ENCODE peak calls at places on chromosomes 13 and 19, in seven cellular contexts. One of them, this sample, is unnamed.

GRCh38 chr13:46885018-46885417 is 11.8 kb downstream of the HTR2A start:
- DNase-seq in lung: no peak
- DNase-seq in Caco-2: no peak
- DNase-seq in effector memory CD4-positive, alpha-beta T cell: no peak
- DNase-seq in effector CD4-positive, alpha-beta T cell: no peak
- DNase-seq in NCI-H69: no peak
- DNase-seq in cardiac muscle cell: no peak
- DNase-seq in this sample: no peak

GRCh38 chr13:23845309-23845708 is 43.9 kb downstream of the MIPEP start:
- DNase-seq in Caco-2: no peak
- DNase-seq in effector memory CD4-positive, alpha-beta T cell: no peak
- DNase-seq in NCI-H69: no peak
- DNase-seq in effector CD4-positive, alpha-beta T cell: no peak
- DNase-seq in lung: no peak
- DNase-seq in cardiac muscle cell: no peak
- DNase-seq in this sample: no peak

GRCh38 chr13:73940098-73940497 is 194.1 kb downstream of the KLF12 start:
- DNase-seq in effector memory CD4-positive, alpha-beta T cell: no peak
- DNase-seq in Caco-2: no peak
- DNase-seq in effector CD4-positive, alpha-beta T cell: no peak
- DNase-seq in NCI-H69: no peak
- DNase-seq in cardiac muscle cell: no peak
- DNase-seq in lung: no peak
- DNase-seq in this sample: no peak

GRCh38 chr13:96214804-96215445 is 125.0 kb downstream of the HS6ST3 start:
- DNase-seq in cardiac muscle cell: peak; percentile 1
- DNase-seq in lung: no peak
- DNase-seq in effector memory CD4-positive, alpha-beta T cell: no peak
- DNase-seq in Caco-2: no peak
- DNase-seq in effector CD4-positive, alpha-beta T cell: no peak
- DNase-seq in NCI-H69: no peak
- DNase-seq in this sample: no peak

GRCh38 chr19:13207237-13208130 is 57.3 kb downstream of the IER2 start:
- DNase-seq in NCI-H69: no peak
- DNase-seq in lung: no peak
- DNase-seq in Caco-2: no peak
- DNase-seq in effector memory CD4-positive, alpha-beta T cell: no peak
- DNase-seq in cardiac muscle cell: peak; percentile 35
- DNase-seq in effector CD4-positive, alpha-beta T cell: no peak
- DNase-seq in this sample: no peak

GRCh38 chr19:52670046-52670445 is 31.9 kb upstream of the ZNF83 start:
- DNase-seq in NCI-H69: peak; percentile 17
- DNase-seq in effector CD4-positive, alpha-beta T cell: no peak
- DNase-seq in Caco-2: peak; percentile 46
- DNase-seq in cardiac muscle cell: no peak
- DNase-seq in lung: no peak
- DNase-seq in effector memory CD4-positive, alpha-beta T cell: no peak
- DNase-seq in this sample: no peak

GRCh38 chr19:55691561-55692481 is 16.8 kb downstream of the EPN1 start:
- DNase-seq in effector memory CD4-positive, alpha-beta T cell: no peak
- DNase-seq in Caco-2: peak; percentile 31
- DNase-seq in effector CD4-positive, alpha-beta T cell: no peak
- DNase-seq in lung: no peak
- DNase-seq in NCI-H69: no peak
- DNase-seq in cardiac muscle cell: no peak
- DNase-seq in this sample: no peak

GRCh38 chr13:49551245-49551644 is 34.1 kb downstream of the RCBTB1 start:
- DNase-seq in effector CD4-positive, alpha-beta T cell: no peak
- DNase-seq in cardiac muscle cell: no peak
- DNase-seq in lung: no peak
- DNase-seq in NCI-H69: no peak
- DNase-seq in Caco-2: no peak
- DNase-seq in effector memory CD4-positive, alpha-beta T cell: no peak
- DNase-seq in this sample: no peak

GRCh38 chr19:52942371-52943133 is 19.3 kb upstream of the ZNF888 start:
- DNase-seq in cardiac muscle cell: peak; percentile 86
- DNase-seq in lung: peak; percentile 94
- DNase-seq in Caco-2: peak; percentile 94
- DNase-seq in effector CD4-positive, alpha-beta T cell: peak; percentile 91
- DNase-seq in NCI-H69: peak; percentile 93
- DNase-seq in effector memory CD4-positive, alpha-beta T cell: peak; percentile 96
- DNase-seq in this sample: no peak

GRCh38 chr13:21913010-21913409 is 242.1 kb downstream of the FGF9 start:
- DNase-seq in cardiac muscle cell: no peak
- DNase-seq in Caco-2: no peak
- DNase-seq in lung: no peak
- DNase-seq in effector CD4-positive, alpha-beta T cell: no peak
- DNase-seq in effector memory CD4-positive, alpha-beta T cell: no peak
- DNase-seq in NCI-H69: peak; percentile 56
- DNase-seq in this sample: no peak

GRCh38 chr19:10852098-10852800 is 4.0 kb downstream of the C19orf38 start:
- DNase-seq in Caco-2: no peak
- DNase-seq in lung: no peak
- DNase-seq in effector CD4-positive, alpha-beta T cell: no peak
- DNase-seq in effector memory CD4-positive, alpha-beta T cell: no peak
- DNase-seq in cardiac muscle cell: peak; percentile 45
- DNase-seq in NCI-H69: no peak
- DNase-seq in this sample: peak; percentile 16

GRCh38 chr19:12495002-12495802 is 10.6 kb upstream of the ZNF709 start:
- DNase-seq in effector CD4-positive, alpha-beta T cell: peak; percentile 89
- DNase-seq in cardiac muscle cell: peak; percentile 81
- DNase-seq in NCI-H69: peak; percentile 98
- DNase-seq in effector memory CD4-positive, alpha-beta T cell: peak; percentile 73
- DNase-seq in Caco-2: peak; percentile 96
- DNase-seq in lung: peak; percentile 94
- DNase-seq in this sample: peak; percentile 44

GRCh38 chr13:41905600-41906254 is 55.2 kb downstream of the VWA8 start:
- DNase-seq in cardiac muscle cell: peak; percentile 53
- DNase-seq in effector CD4-positive, alpha-beta T cell: no peak
- DNase-seq in Caco-2: no peak
- DNase-seq in NCI-H69: peak; percentile 60
- DNase-seq in lung: no peak
- DNase-seq in effector memory CD4-positive, alpha-beta T cell: no peak
- DNase-seq in this sample: no peak

GRCh38 chr13:23579072-23579885 is 9.1 kb downstream of the TNFRSF19 start:
- DNase-seq in cardiac muscle cell: peak; percentile 90
- DNase-seq in Caco-2: peak; percentile 93
- DNase-seq in effector memory CD4-positive, alpha-beta T cell: peak; percentile 81
- DNase-seq in NCI-H69: peak; percentile 93
- DNase-seq in lung: peak; percentile 93
- DNase-seq in effector CD4-positive, alpha-beta T cell: peak; percentile 82
- DNase-seq in this sample: peak; percentile 28

GRCh38 chr19:35476149-35476548 is 14.1 kb downstream of the KRTDAP start:
- DNase-seq in Caco-2: no peak
- DNase-seq in cardiac muscle cell: no peak
- DNase-seq in NCI-H69: peak; percentile 14
- DNase-seq in lung: no peak
- DNase-seq in effector CD4-positive, alpha-beta T cell: no peak
- DNase-seq in effector memory CD4-positive, alpha-beta T cell: no peak
- DNase-seq in this sample: no peak

GRCh38 chr13:112690242-112690943 is 555 bp downstream of the ATP11A start:
- DNase-seq in lung: no peak
- DNase-seq in effector memory CD4-positive, alpha-beta T cell: no peak
- DNase-seq in Caco-2: no peak
- DNase-seq in effector CD4-positive, alpha-beta T cell: no peak
- DNase-seq in NCI-H69: peak; percentile 88
- DNase-seq in cardiac muscle cell: peak; percentile 23
- DNase-seq in this sample: no peak

GRCh38 chr19:58581227-58582141 is 8.3 kb upstream of the MZF1 start:
- DNase-seq in effector CD4-positive, alpha-beta T cell: peak; percentile 86
- DNase-seq in NCI-H69: no peak
- DNase-seq in lung: peak; percentile 89
- DNase-seq in effector memory CD4-positive, alpha-beta T cell: peak; percentile 78
- DNase-seq in cardiac muscle cell: peak; percentile 90
- DNase-seq in Caco-2: peak; percentile 58
- DNase-seq in this sample: peak; percentile 39

GRCh38 chr13:49441312-49441711 is 2.6 kb downstream of the CAB39L start:
- DNase-seq in effector memory CD4-positive, alpha-beta T cell: no peak
- DNase-seq in cardiac muscle cell: no peak
- DNase-seq in lung: no peak
- DNase-seq in Caco-2: no peak
- DNase-seq in effector CD4-positive, alpha-beta T cell: no peak
- DNase-seq in NCI-H69: no peak
- DNase-seq in this sample: no peak

GRCh38 chr19:17902701-17903100 is 30.1 kb upstream of the CCDC124 start:
- DNase-seq in Caco-2: no peak
- DNase-seq in NCI-H69: peak; percentile 93
- DNase-seq in effector CD4-positive, alpha-beta T cell: no peak
- DNase-seq in effector memory CD4-positive, alpha-beta T cell: no peak
- DNase-seq in lung: no peak
- DNase-seq in cardiac muscle cell: peak; percentile 50
- DNase-seq in this sample: peak; percentile 31

GRCh38 chr19:13744179-13744578 is 20.1 kb upstream of the MRI1 start:
- DNase-seq in effector memory CD4-positive, alpha-beta T cell: no peak
- DNase-seq in Caco-2: no peak
- DNase-seq in effector CD4-positive, alpha-beta T cell: no peak
- DNase-seq in cardiac muscle cell: no peak
- DNase-seq in NCI-H69: no peak
- DNase-seq in lung: no peak
- DNase-seq in this sample: no peak

GRCh38 chr19:35882074-35882832 is 13.9 kb downstream of the APLP1 start:
- DNase-seq in effector CD4-positive, alpha-beta T cell: peak; percentile 32
- DNase-seq in Caco-2: no peak
- DNase-seq in NCI-H69: peak; percentile 87
- DNase-seq in effector memory CD4-positive, alpha-beta T cell: no peak
- DNase-seq in cardiac muscle cell: peak; percentile 84
- DNase-seq in lung: no peak
- DNase-seq in this sample: peak; percentile 66

GRCh38 chr19:17210296-17210695 is 4.9 kb upstream of the USE1 start:
- DNase-seq in NCI-H69: no peak
- DNase-seq in cardiac muscle cell: no peak
- DNase-seq in effector memory CD4-positive, alpha-beta T cell: no peak
- DNase-seq in effector CD4-positive, alpha-beta T cell: no peak
- DNase-seq in lung: no peak
- DNase-seq in Caco-2: no peak
- DNase-seq in this sample: no peak

GRCh38 chr19:42397315-42398166 is 7.4 kb upstream of the CNFN start:
- DNase-seq in effector CD4-positive, alpha-beta T cell: no peak
- DNase-seq in cardiac muscle cell: no peak
- DNase-seq in effector memory CD4-positive, alpha-beta T cell: no peak
- DNase-seq in lung: no peak
- DNase-seq in NCI-H69: peak; percentile 70
- DNase-seq in Caco-2: no peak
- DNase-seq in this sample: no peak

GRCh38 chr13:31927219-31927653 is 104.3 kb upstream of the FRY start:
- DNase-seq in lung: no peak
- DNase-seq in effector CD4-positive, alpha-beta T cell: no peak
- DNase-seq in NCI-H69: peak; percentile 77
- DNase-seq in effector memory CD4-positive, alpha-beta T cell: no peak
- DNase-seq in Caco-2: no peak
- DNase-seq in cardiac muscle cell: no peak
- DNase-seq in this sample: no peak

This sample was measured in AG09309.